ENCODE peak calls at places on chromosomes 12 and 14, in five cellular contexts. D, A, Y, M and B are unnamed samples.
A peak's percentile ranks its signal among the peaks of the same experiment; 100 is the strongest.

GRCh38 chr12:95637471-95638155 is 86.3 kb upstream of the USP44 start:
- DNase-seq in D (no peak), A (no peak), Y (no peak), M (no peak), B (peak; percentile 77)

GRCh38 chr14:67241416-67242362 is at the start of gene PALS1:
- DNase-seq in D (peak; percentile 76), A (no peak), Y (peak; percentile 62), M (peak; percentile 53), B (peak; percentile 69)

GRCh38 chr12:643478-644292 is 19.6 kb downstream of the NINJ2 start:
- DNase-seq in D (peak; percentile 24), A (no peak), Y (no peak), M (no peak), B (no peak)

GRCh38 chr14:64569108-64570045 is 19.6 kb downstream of the PPP1R36 start:
- DNase-seq in D (no peak), A (no peak), Y (peak; percentile 10), M (peak; percentile 62), B (peak; percentile 40)

GRCh38 chr12:59977779-59978178 is 381.9 kb downstream of the SLC16A7 start:
- DNase-seq in D (no peak), A (no peak), Y (no peak), M (no peak), B (no peak)

GRCh38 chr12:63978519-63978918 is 134.0 kb downstream of the SRGAP1 start:
- DNase-seq in D (no peak), A (no peak), Y (peak; percentile 4), M (peak; percentile 58), B (peak; percentile 7)

GRCh38 chr12:81627336-81628189 is 131.6 kb downstream of the PPFIA2 start:
- DNase-seq in D (peak; percentile 11), A (no peak), Y (peak; percentile 29), M (peak; percentile 52), B (peak; percentile 78)

GRCh38 chr12:81962126-81962856 is 203.1 kb upstream of the PPFIA2 start:
- DNase-seq in D (no peak), A (no peak), Y (no peak), M (no peak), B (no peak)

GRCh38 chr12:28899951-28900350 is 249.1 kb upstream of the FAR2 start:
- DNase-seq in D (no peak), A (no peak), Y (no peak), M (no peak), B (no peak)

GRCh38 chr12:47590771-47591368 is 115.0 kb downstream of the RPAP3 start:
- DNase-seq in D (no peak), A (no peak), Y (no peak), M (no peak), B (no peak)

GRCh38 chr12:121789233-121789781 is 4.2 kb downstream of the RHOF start:
- DNase-seq in D (no peak), A (no peak), Y (no peak), M (no peak), B (no peak)

GRCh38 chr14:102684276-102684663 is 91.8 kb downstream of the RCOR1 start:
- DNase-seq in D (no peak), A (no peak), Y (peak; percentile 67), M (no peak), B (no peak)

GRCh38 chr14:48323655-48324054 is 648.2 kb upstream of the MDGA2 start:
- DNase-seq in D (no peak), A (no peak), Y (no peak), M (no peak), B (no peak)

GRCh38 chr12:2856901-2857495 is at the start of gene TEX52:
- DNase-seq in D (no peak), A (no peak), Y (peak; percentile 22), M (no peak), B (no peak)

GRCh38 chr12:46110220-46110700 is 119.9 kb upstream of the SCAF11 start:
- DNase-seq in D (no peak), A (no peak), Y (no peak), M (no peak), B (no peak)

GRCh38 chr12:119665164-119665929 is 2.6 kb upstream of the PRKAB1 start:
- DNase-seq in D (peak; percentile 75), A (no peak), Y (no peak), M (no peak), B (no peak)

GRCh38 chr12:120500577-120500976 is 4.7 kb downstream of the DYNLL1 start:
- DNase-seq in D (no peak), A (no peak), Y (no peak), M (no peak), B (no peak)

GRCh38 chr14:99718031-99718810 is 34.1 kb downstream of the CYP46A1 start:
- DNase-seq in D (no peak), A (no peak), Y (no peak), M (no peak), B (no peak)
- TF ChIP-seq JUND in D (no peak), A (no peak), Y (no peak), M (no peak), B (no peak)

GRCh38 chr14:70809238-70810214 is at the start of gene MAP3K9:
- DNase-seq in D (peak; percentile 93), A (peak; percentile 98), Y (peak; percentile 96), M (peak; percentile 96), B (peak; percentile 100)

GRCh38 chr14:70811065-70811464 is 1.8 kb upstream of the MAP3K9 start:
- DNase-seq in D (no peak), A (no peak), Y (no peak), M (no peak), B (no peak)

GRCh38 chr14:70810621-70811020 is 1.3 kb upstream of the MAP3K9 start:
- DNase-seq in D (no peak), A (no peak), Y (no peak), M (no peak), B (no peak)

GRCh38 chr14:70808402-70809237 is 693 bp downstream of the MAP3K9 start:
- DNase-seq in D (no peak), A (no peak), Y (no peak), M (no peak), B (peak; percentile 23)

DNA sequence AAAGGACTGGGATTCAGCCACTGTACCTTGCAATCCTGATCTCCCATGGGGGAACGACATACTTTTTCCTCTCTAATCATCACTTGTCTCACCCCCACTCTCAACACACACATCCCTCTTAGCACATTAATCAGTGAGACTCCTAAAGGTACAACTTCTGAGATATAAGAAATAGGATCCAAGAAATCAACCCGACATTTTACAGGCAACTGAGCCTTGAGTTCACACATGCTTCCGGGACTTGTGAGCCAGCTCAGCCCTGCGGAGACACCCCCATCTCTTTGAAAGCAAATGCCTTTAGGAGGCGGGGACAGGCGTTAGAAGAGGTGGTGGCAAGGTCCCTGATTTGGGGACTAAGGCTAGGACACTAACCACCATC is 1.3 kb downstream of the MAP3K9 start:
- DNase-seq in D (no peak), A (no peak), Y (peak; percentile 47), M (peak; percentile 59), B (peak; percentile 41)
- TF ChIP-seq JUND in D (no peak), A (no peak), Y (no peak), M (no peak), B (no peak)

GRCh38 chr14:71289536-71289935 is 382.3 kb downstream of the PCNX1 start:
- DNase-seq in D (no peak), A (no peak), Y (no peak), M (no peak), B (no peak)

GRCh38 chr14:71286126-71286525 is 378.9 kb downstream of the PCNX1 start:
- DNase-seq in D (no peak), A (no peak), Y (no peak), M (no peak), B (peak; percentile 68)

GRCh38 chr14:71290301-71290700 is 383.0 kb downstream of the PCNX1 start:
- DNase-seq in D (no peak), A (no peak), Y (no peak), M (no peak), B (no peak)

GRCh38 chr14:71287567-71287966 is 380.3 kb downstream of the PCNX1 start:
- DNase-seq in D (no peak), A (no peak), Y (no peak), M (no peak), B (no peak)

DNA sequence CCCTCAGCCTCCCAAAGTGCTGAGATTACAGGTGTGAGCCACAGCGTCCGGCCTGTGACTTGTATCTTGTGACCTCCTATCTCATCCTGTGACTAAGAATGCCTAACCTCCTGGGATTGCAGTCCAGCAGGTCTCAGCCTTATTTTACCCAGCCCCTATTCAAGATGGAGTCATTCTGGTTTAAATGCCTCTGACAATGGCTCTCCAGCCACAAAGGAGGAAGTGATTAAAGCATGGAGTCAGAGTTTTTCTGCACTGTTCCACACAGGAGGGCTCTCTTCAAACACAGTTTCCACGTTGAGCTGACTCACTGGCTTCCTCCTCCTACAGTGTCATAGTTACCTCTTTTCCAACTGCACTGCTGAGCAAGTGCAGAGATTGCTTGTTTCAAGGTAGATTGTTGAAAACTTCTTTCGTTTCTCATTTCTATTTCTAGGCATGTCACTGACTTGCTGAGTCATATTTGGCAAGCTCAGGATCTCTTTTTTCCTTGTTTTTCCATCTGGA is 383.8 kb downstream of the PCNX1 start:
- DNase-seq in D (no peak), A (no peak), Y (peak; percentile 31), M (peak; percentile 23), B (no peak)
- TF ChIP-seq JUND in D (no peak), A (no peak), Y (no peak), M (peak; percentile 37), B (no peak)

DNA sequence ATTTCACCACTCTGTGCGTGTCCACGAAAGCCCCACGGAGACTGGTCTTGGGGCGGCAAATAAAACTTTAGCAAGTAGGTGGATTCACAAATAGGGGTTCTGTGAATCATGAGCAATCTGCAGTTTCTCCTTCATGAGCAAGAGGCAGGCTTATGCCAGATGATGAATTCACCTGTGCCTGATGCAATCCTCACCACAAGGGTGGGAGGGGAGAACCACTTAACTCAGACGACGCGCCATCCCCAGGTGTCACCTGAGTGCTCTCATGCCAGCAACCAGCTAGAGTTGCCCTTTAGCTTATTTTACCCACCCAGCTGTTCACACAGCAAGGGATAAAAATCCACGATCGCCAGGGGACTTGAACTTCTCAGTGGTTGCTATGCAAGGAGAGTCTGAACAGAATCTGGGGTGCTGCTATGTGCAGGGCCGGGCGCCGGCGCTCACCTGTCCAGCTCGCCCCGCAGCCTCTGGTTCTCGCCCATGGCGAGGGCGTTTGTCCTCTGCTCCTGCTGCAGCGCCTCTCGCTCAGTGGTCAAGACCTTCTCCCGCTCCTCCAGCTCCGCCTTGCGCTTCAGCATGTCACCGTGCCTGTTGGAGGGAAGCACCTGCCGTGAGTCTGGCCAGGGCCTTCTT is 55.1 kb upstream of the GPR68 start:
- DNase-seq in D (no peak), A (no peak), Y (no peak), M (no peak), B (no peak)
- TF ChIP-seq JUND in D (no peak), A (no peak), Y (no peak), M (no peak), B (no peak)

DNA sequence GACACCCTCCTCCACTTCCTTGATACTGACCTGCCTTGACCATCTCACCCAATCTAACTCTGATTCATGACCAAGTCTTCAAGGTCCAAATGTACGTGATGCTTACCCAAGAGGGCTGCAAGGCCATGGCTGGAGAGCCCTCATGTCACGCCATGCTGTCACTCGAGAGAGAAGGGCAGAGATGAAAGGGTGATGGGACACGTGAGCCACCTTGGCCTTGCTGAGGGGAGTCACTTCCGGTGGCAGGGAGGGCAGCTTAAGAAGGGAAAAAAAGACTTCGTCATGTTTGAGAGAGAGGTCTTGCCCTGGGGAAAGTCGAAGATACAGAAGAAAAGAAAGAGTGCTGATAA is 3.2 kb upstream of the SCARB1 start:
- DNase-seq in D (no peak), A (no peak), Y (no peak), M (no peak), B (no peak)
- TF ChIP-seq JUND in D (no peak), A (no peak), Y (no peak), M (no peak), B (no peak)

GRCh38 chr12:1848146-1848545 is 27.8 kb downstream of the LRTM2 start:
- DNase-seq in D (no peak), A (no peak), Y (no peak), M (no peak), B (no peak)
- TF ChIP-seq JUND in D (no peak), A (no peak), Y (no peak), M (no peak), B (no peak)